ENCODE peak calls at places on chromosomes 2 and 18, in seven cellular contexts. X, W, Z, K, Q, N and T are unnamed samples.

GRCh38 chr2:216222650-216223352 is 113.7 kb downstream of the XRCC5 start:
- DNase-seq in X (peak; percentile 36), W (no peak), Z (no peak), K (no peak), Q (peak; percentile 63), N (peak; percentile 85), T (peak; percentile 78)

GRCh38 chr2:54866868-54867267 is 143.4 kb downstream of the EML6 start:
- DNase-seq in X (no peak), W (no peak), Z (no peak), K (no peak), Q (no peak), N (no peak), T (no peak)

GRCh38 chr2:3432067-3432466 is 52.6 kb downstream of the TRAPPC12 start:
- DNase-seq in X (no peak), W (no peak), Z (no peak), K (no peak), Q (no peak), N (no peak), T (no peak)

GRCh38 chr2:162327134-162327769 is 8.8 kb upstream of the IFIH1 start:
- DNase-seq in X (peak; percentile 28), W (no peak), Z (peak; percentile 16), K (no peak), Q (peak; percentile 63), N (no peak), T (peak; percentile 33)

GRCh38 chr2:118940486-118941120 is 1.4 kb upstream of the MARCO start:
- DNase-seq in X (no peak), W (no peak), Z (no peak), K (peak; percentile 93), Q (no peak), N (no peak), T (no peak)

GRCh38 chr2:239292956-239293355 is 107.9 kb downstream of the HDAC4 start:
- DNase-seq in X (no peak), W (no peak), Z (no peak), K (no peak), Q (no peak), N (no peak), T (no peak)

GRCh38 chr2:7950035-7950612 is 731.7 kb upstream of the ID2 start:
- DNase-seq in X (no peak), W (no peak), Z (no peak), K (no peak), Q (no peak), N (no peak), T (peak; percentile 80)

GRCh38 chr2:3413642-3414041 is 34.1 kb downstream of the TRAPPC12 start:
- DNase-seq in X (no peak), W (no peak), Z (no peak), K (no peak), Q (no peak), N (no peak), T (no peak)

GRCh38 chr2:140597836-140598235 is 1533.0 kb downstream of the LRP1B start:
- DNase-seq in X (no peak), W (no peak), Z (no peak), K (no peak), Q (peak; percentile 69), N (no peak), T (no peak)

GRCh38 chr2:169716229-169716886 is 17.3 kb upstream of the KLHL23 start:
- DNase-seq in X (no peak), W (no peak), Z (peak; percentile 35), K (no peak), Q (no peak), N (no peak), T (peak; percentile 67)

GRCh38 chr18:56096861-56097260 is 508.9 kb upstream of the TCF4 start:
- DNase-seq in X (no peak), W (no peak), Z (no peak), K (no peak), Q (no peak), N (no peak), T (no peak)

GRCh38 chr18:2932247-2933181 is 80.4 kb downstream of the LPIN2 start:
- DNase-seq in X (peak; percentile 87), W (peak; percentile 34), Z (peak; percentile 81), K (peak; percentile 52), Q (peak; percentile 84), N (peak; percentile 69), T (peak; percentile 77)

GRCh38 chr2:43368483-43369385 is 142.3 kb upstream of the ZFP36L2 start:
- DNase-seq in X (no peak), W (no peak), Z (no peak), K (no peak), Q (no peak), N (no peak), T (peak; percentile 59)

GRCh38 chr2:177165731-177166711 is 46.6 kb upstream of the HNRNPA3 start:
- DNase-seq in X (peak; percentile 49), W (no peak), Z (peak; percentile 37), K (peak; percentile 64), Q (no peak), N (peak; percentile 82), T (peak; percentile 60)

GRCh38 chr2:97691166-97691565 is 21.7 kb downstream of the C2orf92 start:
- DNase-seq in X (no peak), W (no peak), Z (no peak), K (peak; percentile 76), Q (peak; percentile 86), N (no peak), T (no peak)

GRCh38 chr2:160278889-160279196 is 78.8 kb upstream of the ITGB6 start:
- DNase-seq in X (peak; percentile 52), W (no peak), Z (peak; percentile 40), K (no peak), Q (peak; percentile 49), N (no peak), T (peak; percentile 74)

GRCh38 chr18:2139676-2140075 is 431.6 kb downstream of the METTL4 start:
- DNase-seq in X (peak; percentile 88), W (no peak), Z (no peak), K (peak; percentile 70), Q (no peak), N (no peak), T (peak; percentile 32)

GRCh38 chr2:222939208-222939846 is 78.5 kb downstream of the ACSL3 start:
- DNase-seq in X (peak; percentile 81), W (peak; percentile 56), Z (peak; percentile 65), K (peak; percentile 69), Q (peak; percentile 90), N (peak; percentile 65), T (peak; percentile 67)

GRCh38 chr2:44952143-44952805 is 10.8 kb downstream of the SIX3 start:
- DNase-seq in X (peak; percentile 43), W (peak; percentile 31), Z (peak; percentile 84), K (no peak), Q (peak; percentile 92), N (peak; percentile 69), T (peak; percentile 86)

GRCh38 chr2:46870051-46870839 is 45.4 kb downstream of the MCFD2 start:
- DNase-seq in X (no peak), W (no peak), Z (no peak), K (no peak), Q (no peak), N (no peak), T (peak; percentile 59)

GRCh38 chr2:225637199-225637598 is 237.7 kb downstream of the NYAP2 start:
- DNase-seq in X (no peak), W (no peak), Z (no peak), K (no peak), Q (no peak), N (no peak), T (peak; percentile 13)

GRCh38 chr2:28080911-28081310 is 190.4 kb downstream of the BABAM2 start:
- DNase-seq in X (peak; percentile 51), W (no peak), Z (peak; percentile 60), K (no peak), Q (peak; percentile 6), N (no peak), T (peak; percentile 53)

GRCh38 chr2:102473020-102473419 is at the start of gene SLC9A4:
- DNase-seq in X (peak; percentile 81), W (peak; percentile 48), Z (peak; percentile 63), K (peak; percentile 69), Q (peak; percentile 81), N (peak; percentile 60), T (peak; percentile 44)

GRCh38 chr2:40106061-40106460 is 327.0 kb upstream of the THUMPD2 start:
- DNase-seq in X (no peak), W (no peak), Z (no peak), K (no peak), Q (no peak), N (no peak), T (peak; percentile 58)

GRCh38 chr2:178825183-178825582 is 18.0 kb upstream of the TTN start:
- DNase-seq in X (peak; percentile 62), W (no peak), Z (no peak), K (no peak), Q (no peak), N (no peak), T (peak; percentile 78)

GRCh38 chr18:34710430-34711386 is 610 bp downstream of the DTNA start:
- DNase-seq in X (no peak), W (no peak), Z (peak; percentile 47), K (no peak), Q (no peak), N (no peak), T (peak; percentile 67)

GRCh38 chr18:79059456-79059855 is 9.7 kb upstream of the ATP9B start:
- DNase-seq in X (no peak), W (no peak), Z (no peak), K (no peak), Q (no peak), N (no peak), T (no peak)

GRCh38 chr18:8949206-8949605 is 153.3 kb upstream of the NDUFV2 start:
- DNase-seq in X (no peak), W (no peak), Z (no peak), K (no peak), Q (no peak), N (no peak), T (peak; percentile 76)
- H3K4me3 ChIP-seq in X (peak overlapping the region; percentile 44), W (no peak overlapping the region), Z (no peak overlapping the region), K (no peak overlapping the region), Q (no peak overlapping the region), N (no peak overlapping the region), T (peak overlapping the region; percentile 59)

GRCh38 chr18:46265190-46266156 is 161.3 kb downstream of the HAUS1 start:
- DNase-seq in X (no peak), W (no peak), Z (no peak), K (no peak), Q (peak; percentile 24), N (no peak), T (no peak)
- TF ChIP-seq EZH2 in X (no peak), W (no peak), Z (no peak), K (no peak), Q (no peak), N (no peak), T (no peak)

GRCh38 chr2:174786066-174786725 is 21.9 kb upstream of the CHRNA1 start:
- DNase-seq in X (no peak), W (no peak), Z (no peak), K (no peak), Q (no peak), N (no peak), T (peak; percentile 89)
- H3K9me2 ChIP-seq in X (no peaks in the 10 kb centered on the region), W (no peaks in the 10 kb centered on the region), Z (no peaks in the 10 kb centered on the region), K (no peaks in the 10 kb centered on the region), Q (peaks cover 12% of the 10 kb centered on the region), N (no peaks in the 10 kb centered on the region), T (no peaks in the 10 kb centered on the region)

GRCh38 chr2:65300772-65301711 is 73.4 kb downstream of the ACTR2 start:
- DNase-seq in X (peak; percentile 80), W (no peak), Z (peak; percentile 64), K (no peak), Q (peak; percentile 45), N (peak; percentile 92), T (peak; percentile 93)
- H3K4me3 ChIP-seq in X (peak overlapping the region; percentile 46), W (no peak overlapping the region), Z (no peak overlapping the region), K (no peak overlapping the region), Q (no peak overlapping the region), N (peak overlapping the region; percentile 44), T (peak overlapping the region; percentile 56)

GRCh38 chr2:85903849-85904248 is 15.1 kb upstream of the ST3GAL5 start:
- DNase-seq in X (no peak), W (no peak), Z (no peak), K (no peak), Q (no peak), N (no peak), T (no peak)
- TF ChIP-seq EZH2 in X (no peak), W (no peak), Z (no peak), K (no peak), Q (no peak), N (no peak), T (no peak)